ENCODE peak calls at places on chromosomes 3 and 15, in ten cellular contexts. F is spleen, K is mesothelial cell of epicardium, A is T-helper 17 cell, O is iPS-NIHi11, Q is lung, W is dorsolateral prefrontal cortex, U is glutamatergic neuron, Z is heart right ventricle, N is hepatocyte. I is an unnamed sample.

GRCh38 chr15:59339252-59339672 is 33.4 kb downstream of the MYO1E start:
- DNase-seq in N (no peak), A (no peak), K (no peak), U (no peak), O (no peak), Z (no peak), Q (no peak), F (no peak), W (no peak), I (no peak)

GRCh38 chr3:133117342-133117741 is 79.2 kb downstream of the TMEM108 start:
- DNase-seq in Q (no peak), W (no peak), N (no peak), O (no peak), A (no peak), K (no peak), Z (no peak), U (no peak), F (no peak), I (no peak)

GRCh38 chr15:99449514-99449913 is 116.3 kb upstream of the MEF2A start:
- DNase-seq in Q (no peak), N (no peak), W (no peak), K (no peak), Z (no peak), U (no peak), A (no peak), O (no peak), F (no peak), I (no peak)

GRCh38 chr3:150359381-150359780 is 48.7 kb upstream of the TSC22D2 start:
- DNase-seq in O (no peak), W (no peak), F (no peak), N (no peak), Z (no peak), K (no peak), A (no peak), U (no peak), Q (no peak), I (no peak)

GRCh38 chr15:42890161-42890913 is 30.2 kb downstream of the TTBK2 start:
- DNase-seq in N (peak), F (no peak), K (no peak), Q (no peak), W (no peak), Z (no peak), O (peak), A (no peak), U (no peak), I (no peak)

GRCh38 chr3:134084230-134084950 is 54.7 kb upstream of the SLCO2A1 start:
- DNase-seq in W (no peak), U (no peak), O (no peak), A (no peak), N (no peak), Q (peak), Z (no peak), F (peak), K (no peak), I (no peak)

GRCh38 chr3:35183915-35184675 is 455.2 kb upstream of the ARPP21 start:
- DNase-seq in W (no peak), K (no peak), O (no peak), A (no peak), Q (no peak), F (no peak), U (no peak), N (no peak), Z (no peak), I (no peak)

GRCh38 chr3:147002721-147003120 is 397.6 kb upstream of the PLSCR5 start:
- DNase-seq in K (no peak), U (no peak), A (no peak), F (no peak), W (no peak), Q (no peak), O (no peak), N (no peak), Z (no peak), I (no peak)

GRCh38 chr3:155233213-155233612 is 60.3 kb downstream of the STRIT1 start:
- DNase-seq in A (no peak), U (no peak), O (no peak), Z (no peak), F (no peak), N (peak), Q (peak), W (no peak), K (no peak), I (peak)

GRCh38 chr3:152071924-152072323 is 196.8 kb upstream of the MBNL1 start:
- DNase-seq in O (peak), A (no peak), K (no peak), N (peak), F (no peak), Q (no peak), W (no peak), U (no peak), Z (no peak), I (no peak)

GRCh38 chr3:171783086-171783485 is 27.2 kb downstream of the PLD1 start:
- DNase-seq in F (no peak), A (no peak), O (no peak), Q (no peak), U (no peak), Z (no peak), W (no peak), N (no peak), K (no peak), I (no peak)

GRCh38 chr3:142925140-142925539 is 36.3 kb upstream of the PCOLCE2 start:
- DNase-seq in U (no peak), K (no peak), Q (no peak), F (no peak), N (no peak), W (no peak), A (no peak), O (no peak), Z (no peak), I (no peak)

GRCh38 chr3:112308151-112308911 is 14.3 kb upstream of the SLC9C1 start:
- DNase-seq in Q (peak), U (no peak), K (no peak), W (no peak), N (peak), F (no peak), A (no peak), O (no peak), Z (no peak), I (peak)

GRCh38 chr3:188320757-188321156 is 166.8 kb downstream of the LPP start:
- DNase-seq in U (no peak), W (no peak), F (no peak), N (no peak), O (no peak), K (no peak), A (no peak), Q (no peak), Z (no peak), I (no peak)

GRCh38 chr15:38620851-38621594 is 56.4 kb upstream of the RASGRP1 start:
- DNase-seq in F (no peak), A (no peak), K (no peak), N (no peak), U (no peak), W (no peak), O (no peak), Q (no peak), Z (no peak), I (no peak)

GRCh38 chr3:188664795-188665194 is 507.0 kb upstream of the TPRG1 start:
- DNase-seq in K (no peak), Z (no peak), U (no peak), A (no peak), W (no peak), F (no peak), Q (no peak), O (peak), N (no peak), I (no peak)